ENCODE peak calls at places on chromosomes 6 and 20, in five cellular contexts. K is tibial artery; N is stimulated activated CD8-positive, alpha-beta memory T cell treated with anti-CD3 and anti-CD28 coated beads, Interleukin-2, amount 100 ng/mL, for 48 hours; D is CD4-positive, CD25-positive, alpha-beta regulatory T cell; E is GM03348. W is an unnamed sample.

GRCh38 chr6:71473908-71474307 is 185.3 kb downstream of the OGFRL1 start:
- DNase-seq in K (peak; percentile 89), N (no peak), D (no peak), E (peak; percentile 49), W (no peak)

GRCh38 chr6:124199226-124199625 is 395.6 kb downstream of the NKAIN2 start:
- DNase-seq in K (no peak), N (no peak), D (no peak), E (no peak), W (no peak)

GRCh38 chr6:158667360-158667981 is 17.6 kb downstream of the SYTL3 start:
- DNase-seq in K (no peak), N (no peak), D (no peak), E (no peak), W (no peak)

GRCh38 chr6:50102676-50103075 is 52.9 kb upstream of the DEFB112 start:
- DNase-seq in K (no peak), N (no peak), D (no peak), E (no peak), W (no peak)

GRCh38 chr20:53827996-53828672 is 234.5 kb upstream of the ZNF217 start:
- DNase-seq in K (no peak), N (no peak), D (no peak), E (peak; percentile 37), W (no peak)

GRCh38 chr20:52540489-52540888 is 348.9 kb upstream of the ZFP64 start:
- DNase-seq in K (no peak), N (no peak), D (no peak), E (no peak), W (no peak)

GRCh38 chr6:126716826-126717514 is 377.1 kb downstream of the CENPW start:
- DNase-seq in K (no peak), N (no peak), D (no peak), E (no peak), W (no peak)

GRCh38 chr6:169864148-169865030 is 113.0 kb downstream of the ERMARD start:
- DNase-seq in K (peak; percentile 11), N (no peak), D (no peak), E (no peak), W (peak; percentile 9)

GRCh38 chr6:13412639-13413465 is 74.5 kb downstream of the GFOD1 start:
- DNase-seq in K (no peak), N (no peak), D (no peak), E (no peak), W (no peak)

GRCh38 chr6:41022294-41022693 is 16.7 kb downstream of the UNC5CL start:
- DNase-seq in K (no peak), N (no peak), D (no peak), E (no peak), W (no peak)

GRCh38 chr6:39082310-39082709 is 32.7 kb downstream of the SAYSD1 start:
- DNase-seq in K (no peak), N (no peak), D (no peak), E (no peak), W (no peak)

GRCh38 chr6:144582939-144583613 is 297.9 kb downstream of the UTRN start:
- DNase-seq in K (peak; percentile 36), N (no peak), D (peak; percentile 61), E (peak; percentile 6), W (peak; percentile 75)

GRCh38 chr20:57633945-57634491 is 13.8 kb upstream of the ZBP1 start:
- DNase-seq in K (no peak), N (no peak), D (peak; percentile 18), E (no peak), W (peak; percentile 48)

GRCh38 chr6:137370871-137371633 is 123.1 kb downstream of the OLIG3 start:
- DNase-seq in K (no peak), N (no peak), D (no peak), E (no peak), W (no peak)

GRCh38 chr6:154938245-154938583 is 56.9 kb upstream of the TIAM2 start:
- DNase-seq in K (no peak), N (no peak), D (no peak), E (no peak), W (no peak)

GRCh38 chr6:16514249-16514648 is 247.0 kb downstream of the ATXN1 start:
- DNase-seq in K (no peak), N (no peak), D (peak; percentile 36), E (peak; percentile 63), W (no peak)

GRCh38 chr20:45362804-45363610 is at the start of gene SYS1:
- DNase-seq in K (peak; percentile 98), N (peak; percentile 97), D (peak; percentile 98), E (peak; percentile 98), W (peak; percentile 98)

GRCh38 chr6:41228616-41229015 is 467 bp downstream of the TREML4 start:
- DNase-seq in K (no peak), N (no peak), D (no peak), E (no peak), W (no peak)

GRCh38 chr6:75154973-75155372 is 50.9 kb downstream of the COL12A1 start:
- DNase-seq in K (no peak), N (no peak), D (no peak), E (no peak), W (no peak)

GRCh38 chr20:52236292-52236691 is 44.7 kb upstream of the ZFP64 start:
- DNase-seq in K (no peak), N (no peak), D (no peak), E (no peak), W (no peak)

GRCh38 chr6:149924206-149924932 is 1.4 kb upstream of the RAET1G start:
- DNase-seq in K (no peak), N (no peak), D (no peak), E (no peak), W (no peak)

GRCh38 chr6:90454835-90455427 is 131.9 kb downstream of the MAP3K7 start:
- DNase-seq in K (no peak), N (no peak), D (no peak), E (no peak), W (no peak)

GRCh38 chr6:1686117-1687098 is 76.7 kb downstream of the FOXC1 start:
- DNase-seq in K (peak; percentile 44), N (no peak), D (no peak), E (peak; percentile 84), W (no peak)

GRCh38 chr6:13795041-13795748 is 19.2 kb downstream of the MCUR1 start:
- DNase-seq in K (peak; percentile 80), N (peak; percentile 76), D (peak; percentile 75), E (peak; percentile 81), W (peak; percentile 73)

W was measured in CD4-positive, alpha-beta memory T cell.